ENCODE peak calls at places on chromosome 7, in six cellular contexts. One of them, this sample, is unnamed.

GRCh38 chr7:91239171-91239604 is 25.0 kb upstream of the FZD1 start:
- DNase-seq in uterus: no peak
- DNase-seq in ovary: no peak
- DNase-seq in A549: no peak
- DNase-seq in suprapubic skin: no peak
- DNase-seq in tibial nerve: peak
- DNase-seq in this sample: no peak

GRCh38 chr7:152568972-152569371 is 107.0 kb downstream of the XRCC2 start:
- DNase-seq in suprapubic skin: peak
- DNase-seq in tibial nerve: no peak
- DNase-seq in A549: no peak
- DNase-seq in uterus: no peak
- DNase-seq in ovary: no peak
- DNase-seq in this sample: no peak

GRCh38 chr7:75945297-75946168 is 30.6 kb downstream of the POR start:
- DNase-seq in A549: no peak
- DNase-seq in tibial nerve: no peak
- DNase-seq in ovary: no peak
- DNase-seq in uterus: no peak
- DNase-seq in suprapubic skin: no peak
- DNase-seq in this sample: peak

GRCh38 chr7:12814797-12815196 is 127.4 kb downstream of the ARL4A start:
- DNase-seq in uterus: no peak
- DNase-seq in ovary: no peak
- DNase-seq in tibial nerve: no peak
- DNase-seq in A549: no peak
- DNase-seq in suprapubic skin: no peak
- DNase-seq in this sample: no peak

GRCh38 chr7:90708841-90709317 is 112.8 kb downstream of the CDK14 start:
- DNase-seq in suprapubic skin: no peak
- DNase-seq in uterus: no peak
- DNase-seq in ovary: no peak
- DNase-seq in tibial nerve: no peak
- DNase-seq in A549: no peak
- DNase-seq in this sample: no peak

GRCh38 chr7:84085147-84085546 is 109.4 kb downstream of the SEMA3A start:
- DNase-seq in tibial nerve: no peak
- DNase-seq in ovary: no peak
- DNase-seq in suprapubic skin: no peak
- DNase-seq in A549: no peak
- DNase-seq in uterus: no peak
- DNase-seq in this sample: no peak

GRCh38 chr7:128030999-128031681 is at the start of gene LRRC4:
- DNase-seq in tibial nerve: no peak
- DNase-seq in uterus: peak
- DNase-seq in A549: no peak
- DNase-seq in ovary: peak
- DNase-seq in suprapubic skin: no peak
- DNase-seq in this sample: no peak

GRCh38 chr7:71787513-71787912 is 624.6 kb downstream of the CALN1 start:
- DNase-seq in tibial nerve: no peak
- DNase-seq in uterus: no peak
- DNase-seq in suprapubic skin: no peak
- DNase-seq in A549: no peak
- DNase-seq in ovary: no peak
- DNase-seq in this sample: no peak

GRCh38 chr7:2633538-2634264 is 1.9 kb downstream of the TTYH3 start:
- DNase-seq in A549: peak
- DNase-seq in uterus: peak
- DNase-seq in tibial nerve: no peak
- DNase-seq in suprapubic skin: peak
- DNase-seq in ovary: peak
- DNase-seq in this sample: no peak

GRCh38 chr7:7119668-7120208 is 62.6 kb upstream of the C1GALT1 start:
- DNase-seq in A549: no peak
- DNase-seq in uterus: no peak
- DNase-seq in tibial nerve: no peak
- DNase-seq in suprapubic skin: no peak
- DNase-seq in ovary: no peak
- DNase-seq in this sample: no peak

GRCh38 chr7:20450473-20450872 is 119.8 kb downstream of the ITGB8 start:
- DNase-seq in tibial nerve: no peak
- DNase-seq in ovary: no peak
- DNase-seq in A549: no peak
- DNase-seq in uterus: no peak
- DNase-seq in suprapubic skin: no peak
- DNase-seq in this sample: no peak

GRCh38 chr7:155867280-155867679 is 55.0 kb upstream of the SHH start:
- DNase-seq in uterus: no peak
- DNase-seq in A549: no peak
- DNase-seq in tibial nerve: no peak
- DNase-seq in ovary: no peak
- DNase-seq in suprapubic skin: no peak
- DNase-seq in this sample: no peak

GRCh38 chr7:128904381-128905197 is 5.9 kb downstream of the KCP start:
- DNase-seq in uterus: no peak
- DNase-seq in ovary: no peak
- DNase-seq in suprapubic skin: peak
- DNase-seq in tibial nerve: peak
- DNase-seq in A549: peak
- DNase-seq in this sample: no peak

GRCh38 chr7:142482899-142483658 is 225.2 kb upstream of the PRSS58 start:
- DNase-seq in tibial nerve: peak
- DNase-seq in suprapubic skin: no peak
- DNase-seq in ovary: no peak
- DNase-seq in uterus: no peak
- DNase-seq in A549: peak
- DNase-seq in this sample: no peak

GRCh38 chr7:114924066-114924712 is 2.3 kb downstream of the MDFIC start:
- DNase-seq in ovary: no peak
- DNase-seq in uterus: no peak
- DNase-seq in tibial nerve: no peak
- DNase-seq in A549: no peak
- DNase-seq in suprapubic skin: no peak
- DNase-seq in this sample: no peak

GRCh38 chr7:19099194-19099593 is 18.2 kb downstream of the TWIST1 start:
- DNase-seq in A549: no peak
- DNase-seq in uterus: no peak
- DNase-seq in suprapubic skin: no peak
- DNase-seq in tibial nerve: no peak
- DNase-seq in ovary: no peak
- DNase-seq in this sample: no peak

GRCh38 chr7:148882192-148882591 is 1.9 kb downstream of the EZH2 start:
- DNase-seq in ovary: no peak
- DNase-seq in uterus: no peak
- DNase-seq in tibial nerve: no peak
- DNase-seq in A549: no peak
- DNase-seq in suprapubic skin: no peak
- DNase-seq in this sample: no peak

GRCh38 chr7:29884399-29885272 is 78.3 kb downstream of the WIPF3 start:
- DNase-seq in ovary: no peak
- DNase-seq in tibial nerve: no peak
- DNase-seq in uterus: peak
- DNase-seq in suprapubic skin: no peak
- DNase-seq in A549: no peak
- DNase-seq in this sample: no peak

DNA sequence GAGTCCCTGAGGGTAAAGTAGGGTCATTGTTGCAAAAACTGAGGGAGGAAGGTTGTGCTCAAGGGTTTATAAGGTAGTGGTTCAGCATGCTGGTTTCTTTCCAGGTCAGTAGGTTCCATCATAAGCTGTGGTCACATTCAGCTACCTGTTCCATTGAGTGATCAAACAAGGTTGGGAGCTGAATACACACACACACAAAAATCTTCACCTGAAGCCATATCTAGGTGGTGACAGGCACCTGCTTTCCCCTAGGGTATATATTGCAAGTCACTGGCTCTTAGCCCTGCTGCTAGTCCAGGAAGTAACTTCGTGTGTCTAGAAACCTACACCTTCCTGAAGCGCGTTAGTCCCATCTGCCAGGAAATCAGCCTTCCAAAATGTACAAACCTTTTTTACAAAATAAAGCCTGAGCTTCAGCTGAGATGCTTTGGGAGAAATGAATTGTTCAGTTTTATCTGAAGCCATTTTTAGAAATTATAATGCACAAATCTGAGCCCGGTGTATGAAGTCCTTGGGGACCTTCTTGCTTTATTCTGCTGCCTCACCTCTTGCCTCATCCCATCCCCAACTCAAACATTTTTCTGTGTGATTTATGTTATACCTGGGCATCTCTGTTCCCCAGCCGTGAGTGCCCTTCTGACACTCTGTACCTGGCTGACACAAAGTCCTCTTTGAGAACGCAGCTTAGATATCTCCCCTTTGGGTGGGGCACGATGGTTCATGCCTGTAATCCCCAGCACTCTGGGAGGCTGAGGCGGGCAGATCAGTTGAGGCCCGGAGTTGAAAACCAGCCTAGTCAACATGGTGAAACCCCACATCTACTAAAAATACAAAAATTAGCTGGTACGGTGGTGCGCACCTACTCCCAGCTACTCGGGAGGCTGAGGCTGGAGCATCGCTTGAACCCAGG is 10.6 kb upstream of the LAMTOR4 start:
- DNase-seq in tibial nerve: no peak
- DNase-seq in A549: no peak
- DNase-seq in suprapubic skin: no peak
- DNase-seq in ovary: no peak
- DNase-seq in uterus: no peak
- DNase-seq in this sample: no peak
- H3K27ac ChIP-seq in tibial nerve: no peak
- H3K27ac ChIP-seq in A549: no peak
- H3K27ac ChIP-seq in suprapubic skin: no peak
- H3K27ac ChIP-seq in ovary: no peak
- H3K27ac ChIP-seq in uterus: no peak
- H3K27ac ChIP-seq in this sample: no peak

DNA sequence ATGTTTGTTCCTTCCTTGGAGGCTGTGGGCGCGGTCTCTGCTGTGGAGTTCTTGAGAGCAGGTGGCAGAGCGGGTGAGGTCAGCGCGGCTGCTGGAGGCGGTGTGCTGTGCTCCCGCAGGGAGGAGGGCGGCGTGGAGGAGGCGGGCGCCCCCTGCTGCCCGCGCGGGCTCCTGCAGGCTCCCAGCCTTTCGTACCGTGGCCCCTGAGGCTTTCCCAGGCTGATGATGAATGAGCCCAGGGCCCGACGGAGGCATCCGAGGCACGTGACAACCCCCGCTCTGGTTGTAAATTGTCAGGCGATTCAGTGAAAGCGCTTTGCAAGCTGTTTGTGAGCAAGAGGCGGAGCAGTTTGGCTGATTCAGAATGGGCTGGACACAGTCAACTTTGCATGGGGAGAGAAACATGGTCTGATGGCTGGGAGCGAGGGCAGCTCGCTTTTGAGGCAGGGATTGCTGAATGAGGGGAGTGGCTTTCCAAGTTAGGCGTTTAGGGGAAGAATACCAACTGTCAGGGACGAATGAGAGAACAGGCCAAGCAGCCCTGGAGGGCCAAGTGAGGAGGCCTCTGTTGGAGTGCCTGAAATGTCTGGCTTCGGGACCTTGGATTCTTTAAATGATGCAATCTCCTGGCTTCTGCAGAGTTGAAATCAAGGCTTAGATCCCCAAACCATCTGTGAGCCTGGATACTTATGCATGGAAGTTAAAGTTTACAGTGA is 46.6 kb downstream of the CDHR3 start:
- DNase-seq in tibial nerve: peak
- DNase-seq in A549: peak
- DNase-seq in suprapubic skin: peak
- DNase-seq in uterus: peak
- DNase-seq in ovary: peak
- DNase-seq in this sample: peak
- H3K4me3 ChIP-seq in tibial nerve: no peak
- H3K4me3 ChIP-seq in A549: no peak
- H3K4me3 ChIP-seq in suprapubic skin: no peak
- H3K4me3 ChIP-seq in uterus: no peak
- H3K4me3 ChIP-seq in ovary: no peak
- H3K4me3 ChIP-seq in this sample: no peak

GRCh38 chr7:27165089-27165654 is at the start of gene HOXA9:
- DNase-seq in suprapubic skin: peak
- DNase-seq in tibial nerve: peak
- DNase-seq in ovary: no peak
- DNase-seq in uterus: peak
- DNase-seq in A549: no peak
- DNase-seq in this sample: peak
- TF ChIP-seq POLR2A in suprapubic skin: no peak
- TF ChIP-seq POLR2A in tibial nerve: peak
- TF ChIP-seq POLR2A in ovary: no peak
- TF ChIP-seq POLR2A in uterus: peak
- TF ChIP-seq POLR2A in A549: no peak
- TF ChIP-seq POLR2A in this sample: peak

GRCh38 chr7:99224263-99224947 is 16.5 kb upstream of the KPNA7 start:
- DNase-seq in A549: peak
- DNase-seq in ovary: no peak
- DNase-seq in tibial nerve: no peak
- DNase-seq in suprapubic skin: no peak
- DNase-seq in uterus: no peak
- DNase-seq in this sample: peak
- H3K27ac ChIP-seq in A549: peak
- H3K27ac ChIP-seq in ovary: no peak
- H3K27ac ChIP-seq in tibial nerve: no peak
- H3K27ac ChIP-seq in suprapubic skin: no peak
- H3K27ac ChIP-seq in uterus: no peak
- H3K27ac ChIP-seq in this sample: no peak

DNA sequence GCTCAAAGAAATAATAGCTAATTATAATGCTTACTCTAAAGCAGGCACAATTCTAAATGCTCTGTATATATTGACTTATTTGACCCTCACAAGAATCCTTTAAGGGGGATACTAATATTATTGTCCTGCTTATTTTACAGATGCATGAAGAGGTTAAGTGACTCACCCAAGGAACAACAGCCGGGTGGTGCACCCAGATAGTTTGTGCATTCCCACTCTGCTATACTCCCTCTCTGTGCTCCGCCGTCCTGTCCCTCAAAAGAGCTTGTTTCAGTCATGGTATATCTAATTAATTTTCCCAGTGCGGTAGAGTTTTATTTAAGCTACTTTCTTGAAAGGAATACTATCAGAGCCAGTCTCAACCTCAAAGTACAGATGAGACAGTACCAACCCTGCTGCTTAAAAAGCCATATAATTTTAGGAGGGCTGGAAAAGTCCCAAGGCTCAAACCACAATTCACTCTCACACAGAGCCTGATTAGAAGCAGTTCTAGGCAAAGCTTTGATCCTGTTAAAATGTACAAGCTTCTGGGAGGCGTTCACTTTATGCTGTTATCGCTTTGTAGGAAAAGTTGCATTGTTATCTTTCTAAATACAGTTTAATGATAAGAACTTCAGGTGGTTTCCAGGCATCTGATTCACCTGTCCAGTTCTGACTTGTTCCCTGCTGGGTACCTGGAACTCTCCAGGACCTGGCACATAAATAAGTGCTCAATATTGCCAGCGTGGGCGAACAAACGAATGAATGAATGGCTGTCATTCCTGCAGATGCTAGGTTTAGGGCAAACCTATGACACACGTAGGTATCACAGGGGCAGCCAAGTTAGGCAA is 261.5 kb upstream of the KLF14 start:
- DNase-seq in uterus: no peak
- DNase-seq in tibial nerve: no peak
- DNase-seq in ovary: no peak
- DNase-seq in A549: no peak
- DNase-seq in suprapubic skin: no peak
- DNase-seq in this sample: no peak
- H3K4me3 ChIP-seq in uterus: no peak
- H3K4me3 ChIP-seq in tibial nerve: no peak
- H3K4me3 ChIP-seq in ovary: no peak
- H3K4me3 ChIP-seq in A549: no peak
- H3K4me3 ChIP-seq in suprapubic skin: peak
- H3K4me3 ChIP-seq in this sample: no peak

GRCh38 chr7:66114743-66115727 is at the start of gene CRCP:
- DNase-seq in A549: peak
- DNase-seq in suprapubic skin: peak
- DNase-seq in tibial nerve: peak
- DNase-seq in ovary: peak
- DNase-seq in uterus: peak
- DNase-seq in this sample: peak
- TF ChIP-seq POLR2A in A549: peak
- TF ChIP-seq POLR2A in suprapubic skin: no peak
- TF ChIP-seq POLR2A in tibial nerve: peak
- TF ChIP-seq POLR2A in ovary: peak
- TF ChIP-seq POLR2A in uterus: peak
- TF ChIP-seq POLR2A in this sample: peak

This sample was measured in gastrocnemius medialis.